ENCODE peak calls at places on chromosome 20, in four cellular contexts. M is putamen, C is NCI-H69, R is body of pancreas. W is an unnamed sample.
A peak's percentile ranks its signal among the peaks of the same experiment; 100 is the strongest.

GRCh38 chr20:46331612-46332361 is 23.5 kb upstream of the CDH22 start:
- DNase-seq in M (no peak), C (peak; percentile 11), R (no peak), W (no peak)

GRCh38 chr20:50826121-50826520 is 31.3 kb downstream of the BCAS4 start:
- DNase-seq in M (no peak), C (no peak), R (no peak), W (no peak)

GRCh38 chr20:8971669-8972316 is 97.1 kb upstream of the PLCB4 start:
- DNase-seq in M (no peak), C (no peak), R (no peak), W (no peak)

GRCh38 chr20:4100679-4101078 is 85.3 kb upstream of the RNF24 start:
- DNase-seq in M (no peak), C (no peak), R (no peak), W (peak; percentile 51)

GRCh38 chr20:24948939-24949679 is at the start of gene CST7:
- DNase-seq in M (no peak), C (no peak), R (no peak), W (no peak)

GRCh38 chr20:50020283-50020682 is 37.5 kb downstream of the SNAI1 start:
- DNase-seq in M (no peak), C (no peak), R (no peak), W (peak; percentile 75)

GRCh38 chr20:34123309-34123708 is 11.3 kb upstream of the EIF2S2 start:
- DNase-seq in M (no peak), C (no peak), R (no peak), W (no peak)

GRCh38 chr20:24772667-24773066 is 176.4 kb upstream of the CST7 start:
- DNase-seq in M (no peak), C (no peak), R (no peak), W (no peak)

GRCh38 chr20:61674688-61675087 is 391.0 kb downstream of the TAF4 start:
- DNase-seq in M (no peak), C (peak; percentile 5), R (no peak), W (no peak)

GRCh38 chr20:4681441-4681840 is 40.3 kb upstream of the PRND start:
- DNase-seq in M (no peak), C (no peak), R (no peak), W (no peak)

GRCh38 chr20:53399592-53400335 is 193.9 kb downstream of the ZNF217 start:
- DNase-seq in M (no peak), C (no peak), R (peak; percentile 59), W (no peak)

GRCh38 chr20:18288748-18289705 is 700 bp downstream of the ZNF133 start:
- DNase-seq in M (no peak), C (peak; percentile 50), R (no peak), W (peak; percentile 28)

GRCh38 chr20:51337126-51337805 is 205.3 kb downstream of the NFATC2 start:
- DNase-seq in M (no peak), C (no peak), R (no peak), W (peak; percentile 42)

W was measured in iris pigment epithelial cell.